ENCODE peak calls at places on chromosomes 1 and 21, in eight cellular contexts. F is AG08396; M is RWPE1; Q is ovary; L is Calu3; D is lower lobe of right lung; R is activated CD4-positive, alpha-beta T cell treated with anti-CD3 and anti-CD28 coated beads, Interleukin-2, amount 50 U/mL, for 1 hour; A is heart right ventricle. T is an unnamed sample.

GRCh38 chr1:25771246-25772114 is 28.5 kb upstream of the SELENON start:
- DNase-seq in D (peak), F (no peak), R (peak), A (peak), M (no peak), Q (no peak), L (no peak), T (peak)

GRCh38 chr1:54806931-54807611 is 5.9 kb upstream of the TTC22 start:
- DNase-seq in A (no peak), R (no peak), F (no peak), L (peak), M (no peak), D (no peak), Q (no peak), T (no peak)

GRCh38 chr1:58931024-58931423 is 147.2 kb upstream of the JUN start:
- DNase-seq in F (no peak), L (no peak), D (no peak), R (no peak), M (no peak), Q (no peak), A (no peak), T (no peak)

GRCh38 chr1:37795340-37796110 is 1.9 kb downstream of the MANEAL start:
- DNase-seq in Q (peak), F (peak), D (peak), A (peak), R (peak), M (peak), L (peak), T (peak)

GRCh38 chr1:203638914-203639313 is 12.3 kb downstream of the ATP2B4 start:
- DNase-seq in L (no peak), D (no peak), A (no peak), R (no peak), M (peak), Q (no peak), F (no peak), T (peak)

GRCh38 chr21:16181024-16181423 is 451.2 kb downstream of the USP25 start:
- DNase-seq in L (no peak), A (no peak), Q (no peak), F (no peak), M (no peak), D (no peak), R (no peak), T (no peak)

GRCh38 chr1:156914440-156914856 is 6.0 kb upstream of the LRRC71 start:
- DNase-seq in R (no peak), D (peak), M (no peak), L (no peak), A (no peak), Q (no peak), F (no peak), T (no peak)

GRCh38 chr1:43994794-43995790 is 3.7 kb downstream of the CCDC24 start:
- DNase-seq in R (no peak), L (peak), Q (no peak), D (no peak), M (no peak), F (no peak), A (no peak), T (no peak)

GRCh38 chr21:38798481-38798882 is 7.2 kb upstream of the ETS2 start:
- DNase-seq in F (no peak), M (peak), L (peak), Q (peak), D (no peak), R (no peak), A (no peak), T (no peak)

GRCh38 chr1:7680791-7681165 is 90.3 kb upstream of the VAMP3 start:
- DNase-seq in F (no peak), R (peak), D (no peak), Q (no peak), A (no peak), M (no peak), L (no peak), T (no peak)

GRCh38 chr1:21077085-21077484 is 99.6 kb downstream of the EIF4G3 start:
- DNase-seq in F (no peak), M (no peak), L (no peak), Q (no peak), D (no peak), A (no peak), R (no peak), T (no peak)

GRCh38 chr1:111222308-111223125 is 5.0 kb upstream of the CHI3L2 start:
- DNase-seq in Q (peak), F (peak), M (peak), A (peak), D (peak), L (peak), R (peak), T (peak)

GRCh38 chr1:1282998-1283397 is 2.8 kb downstream of the SCNN1D start:
- DNase-seq in D (no peak), R (no peak), M (no peak), F (no peak), A (peak), Q (no peak), L (no peak), T (no peak)

T was measured in left ventricle myocardium inferior.